ENCODE peak calls at places on chromosome 17, in five cellular contexts. One of them, this sample, is unnamed.

GRCh38 chr17:42153919-42154491 is 784 bp downstream of the RAB5C start:
- DNase-seq in stimulated activated CD4-positive, alpha-beta T cell treated with anti-CD3 and anti-CD28 coated beads, Interleukin-1b, Interleukin-23, amount 100 ng/mL, for 1 hour: no peak
- DNase-seq in midbrain: no peak
- DNase-seq in SHP77 treated with DMSO at 0.1 percent for 48 hours: no peak
- DNase-seq in stimulated activated naive CD8-positive, alpha-beta T cell treated with anti-CD3 and anti-CD28 coated beads, Interleukin-15, Interleukin-2, amounts not matched to agents 100 U/mL and 50 U/mL, for 24 hours: no peak
- DNase-seq in this sample: peak

GRCh38 chr17:13157656-13158055 is 139.8 kb upstream of the ELAC2 start:
- DNase-seq in stimulated activated CD4-positive, alpha-beta T cell treated with anti-CD3 and anti-CD28 coated beads, Interleukin-1b, Interleukin-23, amount 100 ng/mL, for 1 hour: no peak
- DNase-seq in midbrain: no peak
- DNase-seq in SHP77 treated with DMSO at 0.1 percent for 48 hours: no peak
- DNase-seq in stimulated activated naive CD8-positive, alpha-beta T cell treated with anti-CD3 and anti-CD28 coated beads, Interleukin-15, Interleukin-2, amounts not matched to agents 100 U/mL and 50 U/mL, for 24 hours: no peak
- DNase-seq in this sample: no peak

GRCh38 chr17:6592193-6592592 is 35.8 kb upstream of the PITPNM3 start:
- DNase-seq in stimulated activated CD4-positive, alpha-beta T cell treated with anti-CD3 and anti-CD28 coated beads, Interleukin-1b, Interleukin-23, amount 100 ng/mL, for 1 hour: no peak
- DNase-seq in midbrain: no peak
- DNase-seq in SHP77 treated with DMSO at 0.1 percent for 48 hours: no peak
- DNase-seq in stimulated activated naive CD8-positive, alpha-beta T cell treated with anti-CD3 and anti-CD28 coated beads, Interleukin-15, Interleukin-2, amounts not matched to agents 100 U/mL and 50 U/mL, for 24 hours: no peak
- DNase-seq in this sample: peak

GRCh38 chr17:49390548-49391324 is 23.9 kb downstream of the PHB1 start:
- DNase-seq in stimulated activated CD4-positive, alpha-beta T cell treated with anti-CD3 and anti-CD28 coated beads, Interleukin-1b, Interleukin-23, amount 100 ng/mL, for 1 hour: no peak
- DNase-seq in midbrain: peak
- DNase-seq in SHP77 treated with DMSO at 0.1 percent for 48 hours: no peak
- DNase-seq in stimulated activated naive CD8-positive, alpha-beta T cell treated with anti-CD3 and anti-CD28 coated beads, Interleukin-15, Interleukin-2, amounts not matched to agents 100 U/mL and 50 U/mL, for 24 hours: peak
- DNase-seq in this sample: peak

GRCh38 chr17:50947844-50948514 is 81.8 kb upstream of the TOB1 start:
- DNase-seq in stimulated activated CD4-positive, alpha-beta T cell treated with anti-CD3 and anti-CD28 coated beads, Interleukin-1b, Interleukin-23, amount 100 ng/mL, for 1 hour: no peak
- DNase-seq in midbrain: peak
- DNase-seq in SHP77 treated with DMSO at 0.1 percent for 48 hours: peak
- DNase-seq in stimulated activated naive CD8-positive, alpha-beta T cell treated with anti-CD3 and anti-CD28 coated beads, Interleukin-15, Interleukin-2, amounts not matched to agents 100 U/mL and 50 U/mL, for 24 hours: no peak
- DNase-seq in this sample: no peak

GRCh38 chr17:50864747-50865059 is 1.5 kb downstream of the TOB1 start:
- DNase-seq in stimulated activated CD4-positive, alpha-beta T cell treated with anti-CD3 and anti-CD28 coated beads, Interleukin-1b, Interleukin-23, amount 100 ng/mL, for 1 hour: no peak
- DNase-seq in midbrain: no peak
- DNase-seq in SHP77 treated with DMSO at 0.1 percent for 48 hours: no peak
- DNase-seq in stimulated activated naive CD8-positive, alpha-beta T cell treated with anti-CD3 and anti-CD28 coated beads, Interleukin-15, Interleukin-2, amounts not matched to agents 100 U/mL and 50 U/mL, for 24 hours: no peak
- DNase-seq in this sample: no peak

GRCh38 chr17:17724307-17724921 is 43.2 kb downstream of the RAI1 start:
- DNase-seq in stimulated activated CD4-positive, alpha-beta T cell treated with anti-CD3 and anti-CD28 coated beads, Interleukin-1b, Interleukin-23, amount 100 ng/mL, for 1 hour: no peak
- DNase-seq in midbrain: no peak
- DNase-seq in SHP77 treated with DMSO at 0.1 percent for 48 hours: no peak
- DNase-seq in stimulated activated naive CD8-positive, alpha-beta T cell treated with anti-CD3 and anti-CD28 coated beads, Interleukin-15, Interleukin-2, amounts not matched to agents 100 U/mL and 50 U/mL, for 24 hours: peak
- DNase-seq in this sample: peak

GRCh38 chr17:81676906-81677305 is 6.7 kb downstream of the ARL16 start:
- DNase-seq in stimulated activated CD4-positive, alpha-beta T cell treated with anti-CD3 and anti-CD28 coated beads, Interleukin-1b, Interleukin-23, amount 100 ng/mL, for 1 hour: no peak
- DNase-seq in midbrain: no peak
- DNase-seq in SHP77 treated with DMSO at 0.1 percent for 48 hours: peak
- DNase-seq in stimulated activated naive CD8-positive, alpha-beta T cell treated with anti-CD3 and anti-CD28 coated beads, Interleukin-15, Interleukin-2, amounts not matched to agents 100 U/mL and 50 U/mL, for 24 hours: no peak
- DNase-seq in this sample: no peak

GRCh38 chr17:4304417-4305027 is 40.7 kb upstream of the ANKFY1 start:
- DNase-seq in stimulated activated CD4-positive, alpha-beta T cell treated with anti-CD3 and anti-CD28 coated beads, Interleukin-1b, Interleukin-23, amount 100 ng/mL, for 1 hour: peak
- DNase-seq in midbrain: peak
- DNase-seq in SHP77 treated with DMSO at 0.1 percent for 48 hours: peak
- DNase-seq in stimulated activated naive CD8-positive, alpha-beta T cell treated with anti-CD3 and anti-CD28 coated beads, Interleukin-15, Interleukin-2, amounts not matched to agents 100 U/mL and 50 U/mL, for 24 hours: peak
- DNase-seq in this sample: peak

GRCh38 chr17:37110816-37111215 is 162.1 kb downstream of the AATF start:
- DNase-seq in stimulated activated CD4-positive, alpha-beta T cell treated with anti-CD3 and anti-CD28 coated beads, Interleukin-1b, Interleukin-23, amount 100 ng/mL, for 1 hour: no peak
- DNase-seq in midbrain: peak
- DNase-seq in SHP77 treated with DMSO at 0.1 percent for 48 hours: no peak
- DNase-seq in stimulated activated naive CD8-positive, alpha-beta T cell treated with anti-CD3 and anti-CD28 coated beads, Interleukin-15, Interleukin-2, amounts not matched to agents 100 U/mL and 50 U/mL, for 24 hours: no peak
- DNase-seq in this sample: no peak

GRCh38 chr17:39277110-39277509 is 51.4 kb upstream of the STAC2 start:
- DNase-seq in stimulated activated CD4-positive, alpha-beta T cell treated with anti-CD3 and anti-CD28 coated beads, Interleukin-1b, Interleukin-23, amount 100 ng/mL, for 1 hour: no peak
- DNase-seq in midbrain: no peak
- DNase-seq in SHP77 treated with DMSO at 0.1 percent for 48 hours: no peak
- DNase-seq in stimulated activated naive CD8-positive, alpha-beta T cell treated with anti-CD3 and anti-CD28 coated beads, Interleukin-15, Interleukin-2, amounts not matched to agents 100 U/mL and 50 U/mL, for 24 hours: no peak
- DNase-seq in this sample: no peak

GRCh38 chr17:48484256-48484655 is 46.6 kb downstream of the HOXB1 start:
- DNase-seq in stimulated activated CD4-positive, alpha-beta T cell treated with anti-CD3 and anti-CD28 coated beads, Interleukin-1b, Interleukin-23, amount 100 ng/mL, for 1 hour: no peak
- DNase-seq in midbrain: no peak
- DNase-seq in SHP77 treated with DMSO at 0.1 percent for 48 hours: no peak
- DNase-seq in stimulated activated naive CD8-positive, alpha-beta T cell treated with anti-CD3 and anti-CD28 coated beads, Interleukin-15, Interleukin-2, amounts not matched to agents 100 U/mL and 50 U/mL, for 24 hours: no peak
- DNase-seq in this sample: peak

GRCh38 chr17:67628580-67629013 is 89.1 kb upstream of the NOL11 start:
- DNase-seq in stimulated activated CD4-positive, alpha-beta T cell treated with anti-CD3 and anti-CD28 coated beads, Interleukin-1b, Interleukin-23, amount 100 ng/mL, for 1 hour: no peak
- DNase-seq in midbrain: no peak
- DNase-seq in SHP77 treated with DMSO at 0.1 percent for 48 hours: no peak
- DNase-seq in stimulated activated naive CD8-positive, alpha-beta T cell treated with anti-CD3 and anti-CD28 coated beads, Interleukin-15, Interleukin-2, amounts not matched to agents 100 U/mL and 50 U/mL, for 24 hours: no peak
- DNase-seq in this sample: peak

GRCh38 chr17:76586741-76587487 is 1.3 kb upstream of the ST6GALNAC2 start:
- DNase-seq in stimulated activated CD4-positive, alpha-beta T cell treated with anti-CD3 and anti-CD28 coated beads, Interleukin-1b, Interleukin-23, amount 100 ng/mL, for 1 hour: no peak
- DNase-seq in midbrain: no peak
- DNase-seq in SHP77 treated with DMSO at 0.1 percent for 48 hours: peak
- DNase-seq in stimulated activated naive CD8-positive, alpha-beta T cell treated with anti-CD3 and anti-CD28 coated beads, Interleukin-15, Interleukin-2, amounts not matched to agents 100 U/mL and 50 U/mL, for 24 hours: no peak
- DNase-seq in this sample: no peak

GRCh38 chr17:29784661-29785060 is 145.4 kb downstream of the SSH2 start:
- DNase-seq in stimulated activated CD4-positive, alpha-beta T cell treated with anti-CD3 and anti-CD28 coated beads, Interleukin-1b, Interleukin-23, amount 100 ng/mL, for 1 hour: no peak
- DNase-seq in midbrain: no peak
- DNase-seq in SHP77 treated with DMSO at 0.1 percent for 48 hours: no peak
- DNase-seq in stimulated activated naive CD8-positive, alpha-beta T cell treated with anti-CD3 and anti-CD28 coated beads, Interleukin-15, Interleukin-2, amounts not matched to agents 100 U/mL and 50 U/mL, for 24 hours: no peak
- DNase-seq in this sample: peak

GRCh38 chr17:75307957-75308731 is 18.9 kb upstream of the SLC25A19 start:
- DNase-seq in stimulated activated CD4-positive, alpha-beta T cell treated with anti-CD3 and anti-CD28 coated beads, Interleukin-1b, Interleukin-23, amount 100 ng/mL, for 1 hour: no peak
- DNase-seq in midbrain: no peak
- DNase-seq in SHP77 treated with DMSO at 0.1 percent for 48 hours: no peak
- DNase-seq in stimulated activated naive CD8-positive, alpha-beta T cell treated with anti-CD3 and anti-CD28 coated beads, Interleukin-15, Interleukin-2, amounts not matched to agents 100 U/mL and 50 U/mL, for 24 hours: no peak
- DNase-seq in this sample: no peak

GRCh38 chr17:8062807-8063483 is 24.1 kb downstream of the ALOX15B start:
- DNase-seq in stimulated activated CD4-positive, alpha-beta T cell treated with anti-CD3 and anti-CD28 coated beads, Interleukin-1b, Interleukin-23, amount 100 ng/mL, for 1 hour: no peak
- DNase-seq in midbrain: no peak
- DNase-seq in SHP77 treated with DMSO at 0.1 percent for 48 hours: no peak
- DNase-seq in stimulated activated naive CD8-positive, alpha-beta T cell treated with anti-CD3 and anti-CD28 coated beads, Interleukin-15, Interleukin-2, amounts not matched to agents 100 U/mL and 50 U/mL, for 24 hours: no peak
- DNase-seq in this sample: peak

GRCh38 chr17:78325076-78325712 is 34.7 kb downstream of the SOCS3 start:
- DNase-seq in stimulated activated CD4-positive, alpha-beta T cell treated with anti-CD3 and anti-CD28 coated beads, Interleukin-1b, Interleukin-23, amount 100 ng/mL, for 1 hour: no peak
- DNase-seq in midbrain: no peak
- DNase-seq in SHP77 treated with DMSO at 0.1 percent for 48 hours: no peak
- DNase-seq in stimulated activated naive CD8-positive, alpha-beta T cell treated with anti-CD3 and anti-CD28 coated beads, Interleukin-15, Interleukin-2, amounts not matched to agents 100 U/mL and 50 U/mL, for 24 hours: no peak
- DNase-seq in this sample: peak

GRCh38 chr17:63024716-63025115 is 58.7 kb downstream of the TANC2 start:
- DNase-seq in stimulated activated CD4-positive, alpha-beta T cell treated with anti-CD3 and anti-CD28 coated beads, Interleukin-1b, Interleukin-23, amount 100 ng/mL, for 1 hour: no peak
- DNase-seq in midbrain: no peak
- DNase-seq in SHP77 treated with DMSO at 0.1 percent for 48 hours: no peak
- DNase-seq in stimulated activated naive CD8-positive, alpha-beta T cell treated with anti-CD3 and anti-CD28 coated beads, Interleukin-15, Interleukin-2, amounts not matched to agents 100 U/mL and 50 U/mL, for 24 hours: no peak
- DNase-seq in this sample: no peak

GRCh38 chr17:2455956-2456355 is 55.1 kb upstream of the MNT start:
- DNase-seq in stimulated activated CD4-positive, alpha-beta T cell treated with anti-CD3 and anti-CD28 coated beads, Interleukin-1b, Interleukin-23, amount 100 ng/mL, for 1 hour: no peak
- DNase-seq in midbrain: no peak
- DNase-seq in SHP77 treated with DMSO at 0.1 percent for 48 hours: no peak
- DNase-seq in stimulated activated naive CD8-positive, alpha-beta T cell treated with anti-CD3 and anti-CD28 coated beads, Interleukin-15, Interleukin-2, amounts not matched to agents 100 U/mL and 50 U/mL, for 24 hours: no peak
- DNase-seq in this sample: no peak

GRCh38 chr17:31674305-31674704 is 184.7 kb downstream of the COPRS start:
- DNase-seq in stimulated activated CD4-positive, alpha-beta T cell treated with anti-CD3 and anti-CD28 coated beads, Interleukin-1b, Interleukin-23, amount 100 ng/mL, for 1 hour: no peak
- DNase-seq in midbrain: no peak
- DNase-seq in SHP77 treated with DMSO at 0.1 percent for 48 hours: no peak
- DNase-seq in stimulated activated naive CD8-positive, alpha-beta T cell treated with anti-CD3 and anti-CD28 coated beads, Interleukin-15, Interleukin-2, amounts not matched to agents 100 U/mL and 50 U/mL, for 24 hours: no peak
- DNase-seq in this sample: no peak

GRCh38 chr17:18184143-18185007 is 747 bp downstream of the ALKBH5 start:
- DNase-seq in stimulated activated CD4-positive, alpha-beta T cell treated with anti-CD3 and anti-CD28 coated beads, Interleukin-1b, Interleukin-23, amount 100 ng/mL, for 1 hour: peak
- DNase-seq in midbrain: peak
- DNase-seq in SHP77 treated with DMSO at 0.1 percent for 48 hours: no peak
- DNase-seq in stimulated activated naive CD8-positive, alpha-beta T cell treated with anti-CD3 and anti-CD28 coated beads, Interleukin-15, Interleukin-2, amounts not matched to agents 100 U/mL and 50 U/mL, for 24 hours: peak
- DNase-seq in this sample: peak

GRCh38 chr17:64411999-64412771 is 21.5 kb upstream of the PECAM1 start:
- DNase-seq in stimulated activated CD4-positive, alpha-beta T cell treated with anti-CD3 and anti-CD28 coated beads, Interleukin-1b, Interleukin-23, amount 100 ng/mL, for 1 hour: no peak
- DNase-seq in midbrain: peak
- DNase-seq in SHP77 treated with DMSO at 0.1 percent for 48 hours: no peak
- DNase-seq in stimulated activated naive CD8-positive, alpha-beta T cell treated with anti-CD3 and anti-CD28 coated beads, Interleukin-15, Interleukin-2, amounts not matched to agents 100 U/mL and 50 U/mL, for 24 hours: no peak
- DNase-seq in this sample: peak

GRCh38 chr17:28466521-28467048 is 6.9 kb upstream of the SLC13A2 start:
- DNase-seq in stimulated activated CD4-positive, alpha-beta T cell treated with anti-CD3 and anti-CD28 coated beads, Interleukin-1b, Interleukin-23, amount 100 ng/mL, for 1 hour: no peak
- DNase-seq in midbrain: no peak
- DNase-seq in SHP77 treated with DMSO at 0.1 percent for 48 hours: no peak
- DNase-seq in stimulated activated naive CD8-positive, alpha-beta T cell treated with anti-CD3 and anti-CD28 coated beads, Interleukin-15, Interleukin-2, amounts not matched to agents 100 U/mL and 50 U/mL, for 24 hours: no peak
- DNase-seq in this sample: peak

GRCh38 chr17:58382885-58383248 is 30.9 kb upstream of the SUPT4H1 start:
- DNase-seq in stimulated activated CD4-positive, alpha-beta T cell treated with anti-CD3 and anti-CD28 coated beads, Interleukin-1b, Interleukin-23, amount 100 ng/mL, for 1 hour: no peak
- DNase-seq in midbrain: no peak
- DNase-seq in SHP77 treated with DMSO at 0.1 percent for 48 hours: no peak
- DNase-seq in stimulated activated naive CD8-positive, alpha-beta T cell treated with anti-CD3 and anti-CD28 coated beads, Interleukin-15, Interleukin-2, amounts not matched to agents 100 U/mL and 50 U/mL, for 24 hours: no peak
- DNase-seq in this sample: no peak

GRCh38 chr17:78144146-78144719 is 2.0 kb upstream of the C17orf99 start:
- DNase-seq in stimulated activated CD4-positive, alpha-beta T cell treated with anti-CD3 and anti-CD28 coated beads, Interleukin-1b, Interleukin-23, amount 100 ng/mL, for 1 hour: no peak
- DNase-seq in midbrain: peak
- DNase-seq in SHP77 treated with DMSO at 0.1 percent for 48 hours: no peak
- DNase-seq in stimulated activated naive CD8-positive, alpha-beta T cell treated with anti-CD3 and anti-CD28 coated beads, Interleukin-15, Interleukin-2, amounts not matched to agents 100 U/mL and 50 U/mL, for 24 hours: no peak
- DNase-seq in this sample: peak

GRCh38 chr17:29722411-29723198 is 99.9 kb upstream of the CORO6 start:
- DNase-seq in stimulated activated CD4-positive, alpha-beta T cell treated with anti-CD3 and anti-CD28 coated beads, Interleukin-1b, Interleukin-23, amount 100 ng/mL, for 1 hour: peak
- DNase-seq in midbrain: no peak
- DNase-seq in SHP77 treated with DMSO at 0.1 percent for 48 hours: no peak
- DNase-seq in stimulated activated naive CD8-positive, alpha-beta T cell treated with anti-CD3 and anti-CD28 coated beads, Interleukin-15, Interleukin-2, amounts not matched to agents 100 U/mL and 50 U/mL, for 24 hours: peak
- DNase-seq in this sample: peak

GRCh38 chr17:74276561-74277009 is 2.6 kb downstream of the DNAI2 start:
- DNase-seq in stimulated activated CD4-positive, alpha-beta T cell treated with anti-CD3 and anti-CD28 coated beads, Interleukin-1b, Interleukin-23, amount 100 ng/mL, for 1 hour: no peak
- DNase-seq in midbrain: peak
- DNase-seq in SHP77 treated with DMSO at 0.1 percent for 48 hours: no peak
- DNase-seq in stimulated activated naive CD8-positive, alpha-beta T cell treated with anti-CD3 and anti-CD28 coated beads, Interleukin-15, Interleukin-2, amounts not matched to agents 100 U/mL and 50 U/mL, for 24 hours: no peak
- DNase-seq in this sample: no peak

GRCh38 chr17:27762527-27763305 is 37.6 kb downstream of the NOS2 start:
- DNase-seq in stimulated activated CD4-positive, alpha-beta T cell treated with anti-CD3 and anti-CD28 coated beads, Interleukin-1b, Interleukin-23, amount 100 ng/mL, for 1 hour: no peak
- DNase-seq in midbrain: no peak
- DNase-seq in SHP77 treated with DMSO at 0.1 percent for 48 hours: no peak
- DNase-seq in stimulated activated naive CD8-positive, alpha-beta T cell treated with anti-CD3 and anti-CD28 coated beads, Interleukin-15, Interleukin-2, amounts not matched to agents 100 U/mL and 50 U/mL, for 24 hours: peak
- DNase-seq in this sample: peak

GRCh38 chr17:71713846-71714245 is 407.0 kb upstream of the SOX9 start:
- DNase-seq in stimulated activated CD4-positive, alpha-beta T cell treated with anti-CD3 and anti-CD28 coated beads, Interleukin-1b, Interleukin-23, amount 100 ng/mL, for 1 hour: no peak
- DNase-seq in midbrain: no peak
- DNase-seq in SHP77 treated with DMSO at 0.1 percent for 48 hours: no peak
- DNase-seq in stimulated activated naive CD8-positive, alpha-beta T cell treated with anti-CD3 and anti-CD28 coated beads, Interleukin-15, Interleukin-2, amounts not matched to agents 100 U/mL and 50 U/mL, for 24 hours: no peak
- DNase-seq in this sample: no peak

GRCh38 chr17:40922239-40922638 is 15.2 kb downstream of the KRT23 start:
- DNase-seq in stimulated activated CD4-positive, alpha-beta T cell treated with anti-CD3 and anti-CD28 coated beads, Interleukin-1b, Interleukin-23, amount 100 ng/mL, for 1 hour: no peak
- DNase-seq in midbrain: peak
- DNase-seq in SHP77 treated with DMSO at 0.1 percent for 48 hours: no peak
- DNase-seq in stimulated activated naive CD8-positive, alpha-beta T cell treated with anti-CD3 and anti-CD28 coated beads, Interleukin-15, Interleukin-2, amounts not matched to agents 100 U/mL and 50 U/mL, for 24 hours: no peak
- DNase-seq in this sample: peak

GRCh38 chr17:65013613-65014391 is 42.7 kb downstream of the GNA13 start:
- DNase-seq in stimulated activated CD4-positive, alpha-beta T cell treated with anti-CD3 and anti-CD28 coated beads, Interleukin-1b, Interleukin-23, amount 100 ng/mL, for 1 hour: no peak
- DNase-seq in midbrain: no peak
- DNase-seq in SHP77 treated with DMSO at 0.1 percent for 48 hours: no peak
- DNase-seq in stimulated activated naive CD8-positive, alpha-beta T cell treated with anti-CD3 and anti-CD28 coated beads, Interleukin-15, Interleukin-2, amounts not matched to agents 100 U/mL and 50 U/mL, for 24 hours: peak
- DNase-seq in this sample: peak

GRCh38 chr17:83056583-83057396 is 22.6 kb upstream of the METRNL start:
- DNase-seq in stimulated activated CD4-positive, alpha-beta T cell treated with anti-CD3 and anti-CD28 coated beads, Interleukin-1b, Interleukin-23, amount 100 ng/mL, for 1 hour: no peak
- DNase-seq in midbrain: no peak
- DNase-seq in SHP77 treated with DMSO at 0.1 percent for 48 hours: no peak
- DNase-seq in stimulated activated naive CD8-positive, alpha-beta T cell treated with anti-CD3 and anti-CD28 coated beads, Interleukin-15, Interleukin-2, amounts not matched to agents 100 U/mL and 50 U/mL, for 24 hours: peak
- DNase-seq in this sample: no peak

GRCh38 chr17:260944-261343 is 79.5 kb upstream of the DOC2B start:
- DNase-seq in stimulated activated CD4-positive, alpha-beta T cell treated with anti-CD3 and anti-CD28 coated beads, Interleukin-1b, Interleukin-23, amount 100 ng/mL, for 1 hour: no peak
- DNase-seq in midbrain: no peak
- DNase-seq in SHP77 treated with DMSO at 0.1 percent for 48 hours: no peak
- DNase-seq in stimulated activated naive CD8-positive, alpha-beta T cell treated with anti-CD3 and anti-CD28 coated beads, Interleukin-15, Interleukin-2, amounts not matched to agents 100 U/mL and 50 U/mL, for 24 hours: no peak
- DNase-seq in this sample: no peak

This sample was measured in mesenchymal stem cell.